ENCODE peak calls at places on chromosomes 3 and 15, in eight cellular contexts. Y, R, S, U, V, L, E and B are unnamed samples.

GRCh38 chr15:46660096-46660842 is 1025.4 kb downstream of the SQOR start:
- DNase-seq in Y (no peak), R (no peak), S (no peak), U (no peak), V (no peak), L (no peak), E (no peak), B (no peak)

GRCh38 chr3:13135811-13136321 is 62.6 kb upstream of the IQSEC1 start:
- DNase-seq in Y (no peak), R (no peak), S (no peak), U (no peak), V (no peak), L (no peak), E (no peak), B (no peak)

GRCh38 chr3:62201438-62202035 is 171.8 kb downstream of the FEZF2 start:
- DNase-seq in Y (peak), R (peak), S (peak), U (peak), V (no peak), L (no peak), E (no peak), B (peak)

GRCh38 chr3:119497824-119498187 is 541 bp upstream of the TIMMDC1 start:
- DNase-seq in Y (peak), R (peak), S (peak), U (peak), V (no peak), L (no peak), E (no peak), B (no peak)

GRCh38 chr3:151234825-151235224 is 31.8 kb upstream of the GPR171 start:
- DNase-seq in Y (no peak), R (no peak), S (no peak), U (no peak), V (no peak), L (no peak), E (no peak), B (no peak)

GRCh38 chr3:32975891-32976290 is 24.4 kb downstream of the CCR4 start:
- DNase-seq in Y (no peak), R (no peak), S (no peak), U (no peak), V (no peak), L (no peak), E (no peak), B (no peak)

GRCh38 chr3:154059798-154060197 is 61.4 kb upstream of the ARHGEF26 start:
- DNase-seq in Y (no peak), R (no peak), S (no peak), U (no peak), V (no peak), L (no peak), E (no peak), B (no peak)

GRCh38 chr3:172846103-172846561 is 95.6 kb downstream of the ECT2 start:
- DNase-seq in Y (no peak), R (no peak), S (peak), U (no peak), V (no peak), L (no peak), E (peak), B (no peak)

GRCh38 chr3:197216914-197217313 is 81.5 kb downstream of the DLG1 start:
- DNase-seq in Y (no peak), R (no peak), S (peak), U (no peak), V (no peak), L (no peak), E (no peak), B (no peak)

GRCh38 chr3:126828306-126828705 is 124.3 kb downstream of the CHCHD6 start:
- DNase-seq in Y (no peak), R (no peak), S (no peak), U (no peak), V (no peak), L (peak), E (no peak), B (no peak)